ENCODE peak calls at places on chromosomes 6 and 20, in four cellular contexts. One of them, this sample, is unnamed.

GRCh38 chr6:20833881-20834515 is 299.7 kb downstream of the CDKAL1 start:
- DNase-seq in K562: no peak
- DNase-seq in HepG2: no peak
- DNase-seq in GM12878: no peak
- DNase-seq in this sample: no peak

GRCh38 chr20:1964659-1965405 is 29.0 kb downstream of the PDYN start:
- DNase-seq in GM12878: no peak
- DNase-seq in HepG2: no peak
- DNase-seq in K562: no peak
- DNase-seq in this sample: no peak

GRCh38 chr6:31130751-31131150 is 8.1 kb downstream of the PSORS1C2 start:
- DNase-seq in K562: no peak
- DNase-seq in GM12878: no peak
- DNase-seq in HepG2: no peak
- DNase-seq in this sample: no peak

GRCh38 chr6:16901777-16902176 is 140.5 kb upstream of the ATXN1 start:
- DNase-seq in K562: no peak
- DNase-seq in HepG2: no peak
- DNase-seq in GM12878: no peak
- DNase-seq in this sample: no peak

GRCh38 chr6:117205876-117206275 is 59.5 kb upstream of the VGLL2 start:
- DNase-seq in K562: no peak
- DNase-seq in GM12878: no peak
- DNase-seq in HepG2: no peak
- DNase-seq in this sample: no peak

GRCh38 chr6:161973064-161973463 is 699.2 kb upstream of the AGPAT4 start:
- DNase-seq in HepG2: no peak
- DNase-seq in GM12878: no peak
- DNase-seq in K562: no peak
- DNase-seq in this sample: no peak

GRCh38 chr6:163964778-163965177 is 550.3 kb downstream of the QKI start:
- DNase-seq in K562: no peak
- DNase-seq in HepG2: no peak
- DNase-seq in GM12878: no peak
- DNase-seq in this sample: no peak

GRCh38 chr6:166633732-166634535 is 6.9 kb upstream of the RPS6KA2 start:
- DNase-seq in GM12878: no peak
- DNase-seq in K562: peak; percentile 41
- DNase-seq in HepG2: peak; percentile 20
- DNase-seq in this sample: no peak

GRCh38 chr6:43695078-43695966 is 7.7 kb upstream of the MRPS18A start:
- DNase-seq in HepG2: no peak
- DNase-seq in GM12878: no peak
- DNase-seq in K562: no peak
- DNase-seq in this sample: no peak

GRCh38 chr6:98124176-98124575 is 710.2 kb upstream of the POU3F2 start:
- DNase-seq in GM12878: no peak
- DNase-seq in K562: no peak
- DNase-seq in HepG2: no peak
- DNase-seq in this sample: no peak
- TF ChIP-seq FOXM1 in GM12878: no peak
- TF ChIP-seq FOXM1 in K562: no peak
- TF ChIP-seq FOXM1 in HepG2: no peak
- TF ChIP-seq FOXM1 in this sample: no peak

GRCh38 chr6:129398764-129399163 is 311.2 kb downstream of the ARHGAP18 start:
- DNase-seq in GM12878: no peak
- DNase-seq in K562: no peak
- DNase-seq in HepG2: no peak
- DNase-seq in this sample: no peak

GRCh38 chr6:129402244-129402643 is 307.7 kb downstream of the ARHGAP18 start:
- DNase-seq in GM12878: no peak
- DNase-seq in K562: no peak
- DNase-seq in HepG2: no peak
- DNase-seq in this sample: no peak
- TF ChIP-seq FOXK2 in GM12878: no peak
- TF ChIP-seq FOXK2 in K562: no peak
- TF ChIP-seq FOXK2 in HepG2: no peak
- TF ChIP-seq FOXK2 in this sample: no peak

DNA sequence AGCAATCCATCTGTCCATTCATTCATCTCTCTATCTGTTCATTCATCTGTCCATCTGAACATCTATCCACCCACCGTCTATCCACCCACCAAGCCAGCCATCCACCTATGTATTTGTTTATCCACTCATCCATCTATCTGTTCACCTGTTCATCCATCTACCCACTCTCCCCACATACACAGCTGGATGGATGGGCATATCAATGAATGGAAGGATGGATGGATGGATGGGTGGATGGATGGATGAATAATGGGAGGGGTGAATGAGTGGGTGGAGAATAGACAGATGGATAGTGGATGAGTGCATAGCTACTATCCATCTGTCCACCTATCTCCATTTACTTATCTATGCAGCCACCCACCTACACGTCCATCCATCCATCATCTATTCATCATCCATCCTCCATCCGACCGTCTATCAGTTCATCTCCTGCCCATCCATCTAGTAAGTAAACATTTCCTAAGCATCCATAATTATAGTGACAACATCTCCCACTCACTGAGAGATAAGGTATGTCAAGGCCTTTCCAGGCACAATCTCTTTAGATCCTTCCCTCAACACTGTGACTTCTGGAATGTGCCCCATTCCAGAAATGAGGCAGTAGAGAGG is 16.1 kb downstream of the PCK1 start:
- DNase-seq in HepG2: no peak
- DNase-seq in K562: no peak
- DNase-seq in GM12878: no peak
- DNase-seq in this sample: no peak
- TF ChIP-seq BHLHE40 in HepG2: no peak
- TF ChIP-seq BHLHE40 in K562: no peak
- TF ChIP-seq BHLHE40 in GM12878: no peak
- TF ChIP-seq BHLHE40 in this sample: no peak

GRCh38 chr20:45452772-45453171 is 16.8 kb upstream of the WFDC2 start:
- DNase-seq in HepG2: no peak
- DNase-seq in GM12878: no peak
- DNase-seq in K562: no peak
- DNase-seq in this sample: no peak

GRCh38 chr20:45449528-45449927 is 20.0 kb upstream of the WFDC2 start:
- DNase-seq in GM12878: no peak
- DNase-seq in HepG2: no peak
- DNase-seq in K562: no peak
- DNase-seq in this sample: no peak

GRCh38 chr20:45448250-45448649 is 21.3 kb upstream of the WFDC2 start:
- DNase-seq in K562: no peak
- DNase-seq in HepG2: no peak
- DNase-seq in GM12878: no peak
- DNase-seq in this sample: no peak

GRCh38 chr20:45452238-45452637 is 17.3 kb upstream of the WFDC2 start:
- DNase-seq in GM12878: no peak
- DNase-seq in K562: no peak
- DNase-seq in HepG2: no peak
- DNase-seq in this sample: no peak

DNA sequence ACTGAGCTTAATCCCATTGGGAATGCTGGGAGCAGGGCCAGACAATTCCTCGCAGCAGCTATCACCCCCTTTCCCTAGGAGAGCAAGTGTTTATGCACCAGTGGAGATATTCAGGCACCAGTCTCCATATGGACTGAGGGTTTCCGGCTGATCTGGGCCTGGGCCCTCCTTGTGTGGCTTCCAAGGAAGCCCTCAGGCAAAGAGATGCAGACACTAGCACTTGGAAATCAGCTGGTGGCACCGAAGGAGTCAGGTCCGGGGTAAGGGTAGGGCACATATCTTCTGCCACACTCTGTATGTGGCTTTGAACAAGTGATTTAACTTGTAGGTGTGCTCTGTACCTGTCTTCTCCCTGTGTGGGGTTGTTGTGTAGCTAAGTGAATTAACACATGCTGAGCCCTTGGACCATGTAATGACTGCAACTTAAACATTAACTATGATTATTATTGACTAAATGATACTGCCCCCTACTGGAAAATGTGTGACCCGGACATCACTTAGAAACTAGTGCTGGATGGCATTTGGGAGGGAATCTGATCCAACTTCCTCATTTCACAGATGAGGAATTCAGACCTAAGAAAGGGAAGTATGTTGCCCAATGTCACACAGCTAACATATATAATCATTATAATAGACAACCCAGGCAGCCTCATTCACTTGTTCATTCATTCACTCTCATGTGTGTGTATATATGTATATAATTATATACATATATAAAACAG is 19.3 kb upstream of the WFDC2 start:
- DNase-seq in GM12878: no peak
- DNase-seq in K562: peak; percentile 57
- DNase-seq in HepG2: peak; percentile 66
- DNase-seq in this sample: peak; percentile 52
- TF ChIP-seq FOXM1 in GM12878: no peak
- TF ChIP-seq FOXM1 in K562: no peak
- TF ChIP-seq FOXM1 in HepG2: no peak
- TF ChIP-seq FOXM1 in this sample: no peak

This sample was measured in HEK293T.